ENCODE peak calls at places on chromosomes 5 and 9, in eight cellular contexts. W is gastrocnemius medialis; D is activated CD8-positive, alpha-beta memory T cell treated with anti-CD3 and anti-CD28 coated beads, Interleukin-2, amount 10 ng/mL, durations not matched to agents 7 days and 5 days; A is DND-41; Y is left lung; S is RWPE2; X is left ventricle myocardium superior; O is right cardiac atrium. G is an unnamed sample.

GRCh38 chr5:109589983-109590382 is 99.7 kb upstream of the MAN2A1 start:
- ATAC-seq in Y (no peak), D (no peak), A (peak), X (no peak), W (no peak), S (peak), O (no peak), G (no peak)

GRCh38 chr9:121607434-121608248 is 43.8 kb upstream of the DAB2IP start:
- ATAC-seq in Y (no peak), O (peak), X (peak), S (no peak), A (no peak), D (no peak), W (peak), G (no peak)

GRCh38 chr5:170482511-170482910 is 21.3 kb upstream of the KCNIP1 start:
- ATAC-seq in X (no peak), W (no peak), Y (no peak), S (no peak), D (no peak), A (no peak), O (no peak), G (no peak)

GRCh38 chr9:2290382-2290781 is 275.2 kb downstream of the SMARCA2 start:
- ATAC-seq in A (no peak), D (no peak), W (no peak), S (no peak), O (no peak), Y (no peak), X (no peak), G (no peak)

GRCh38 chr9:98943682-98944129 is at the start of gene COL15A1:
- ATAC-seq in W (peak), O (peak), A (no peak), X (peak), S (peak), D (peak), Y (peak), G (no peak)

GRCh38 chr9:98873535-98874432 is 66.3 kb downstream of the GALNT12 start:
- ATAC-seq in Y (peak), W (no peak), S (no peak), D (no peak), X (peak), O (peak), A (no peak), G (no peak)

GRCh38 chr5:59764361-59764760 is 129.2 kb downstream of the PDE4D start:
- ATAC-seq in W (no peak), X (no peak), O (no peak), A (no peak), S (no peak), D (no peak), Y (no peak), G (no peak)

GRCh38 chr5:172065431-172066065 is 59.1 kb upstream of the FBXW11 start:
- ATAC-seq in X (no peak), D (no peak), S (peak), Y (no peak), A (no peak), O (no peak), W (peak), G (no peak)

GRCh38 chr5:69152731-69153130 is 14.2 kb upstream of the CCNB1 start:
- ATAC-seq in X (no peak), D (no peak), Y (no peak), A (no peak), W (no peak), S (no peak), O (no peak), G (no peak)

GRCh38 chr9:121963542-121963995 is 129.5 kb downstream of the TTLL11 start:
- ATAC-seq in A (no peak), X (no peak), W (no peak), O (no peak), D (no peak), Y (no peak), S (peak), G (peak)

GRCh38 chr9:135439916-135440315 is 39.7 kb upstream of the PPP1R26 start:
- ATAC-seq in O (no peak), Y (peak), D (no peak), X (no peak), W (no peak), A (no peak), S (no peak), G (no peak)

G was measured in esophagus mucosa.